ENCODE peak calls at places on chromosomes 16 and 17, in five cellular contexts. H, J, B, M and R are unnamed samples. For H3K4me1, the result is how much of the 10 kb centered on the place peaks cover.

GRCh38 chr17:56034120-56034757 is 119.0 kb upstream of the ANKFN1 start:
- DNase-seq in B (peak), M (no peak), J (no peak), H (no peak), R (no peak)

GRCh38 chr16:66444049-66444481 is 17.0 kb downstream of the BEAN1 start:
- DNase-seq in B (no peak), M (no peak), H (no peak), J (no peak), R (no peak)

GRCh38 chr17:55407641-55408566 is 13.7 kb downstream of the MMD start:
- DNase-seq in J (no peak), H (no peak), B (no peak), M (no peak), R (no peak)

GRCh38 chr16:65497571-65497970 is 375.7 kb upstream of the CDH11 start:
- DNase-seq in B (no peak), H (no peak), J (no peak), M (no peak), R (no peak)

GRCh38 chr17:978110-979093 is 1.2 kb downstream of the NXN start:
- DNase-seq in H (no peak), M (peak), J (peak), B (peak), R (no peak)

GRCh38 chr17:48724241-48725004 is 1.4 kb downstream of the PRAC2 start:
- DNase-seq in B (peak), M (peak), J (peak), H (peak), R (peak)

GRCh38 chr17:73072254-73072962 is 20.1 kb downstream of the SLC39A11 start:
- DNase-seq in M (no peak), B (no peak), J (no peak), H (no peak), R (no peak)

GRCh38 chr16:11391576-11391975 is 46.3 kb downstream of the RMI2 start:
- DNase-seq in B (no peak), H (no peak), J (peak), M (no peak), R (peak)

GRCh38 chr17:10614536-10615155 is 42.5 kb downstream of the MYH3 start:
- DNase-seq in B (peak), H (no peak), M (no peak), J (no peak), R (no peak)

GRCh38 chr17:73363788-73364522 is 52.2 kb upstream of the CDC42EP4 start:
- DNase-seq in H (no peak), J (peak), B (no peak), M (no peak), R (no peak)

GRCh38 chr17:75835315-75835987 is 8.8 kb downstream of the UNC13D start:
- DNase-seq in H (no peak), J (no peak), B (peak), M (no peak), R (no peak)

GRCh38 chr17:2691965-2692780 is 19.4 kb downstream of the CLUH start:
- DNase-seq in H (no peak), M (no peak), J (no peak), B (no peak), R (peak)

GRCh38 chr17:3828151-3828851 is 17.7 kb downstream of the NCBP3 start:
- DNase-seq in M (no peak), J (no peak), H (no peak), B (peak), R (no peak)

GRCh38 chr17:61265397-61265796 is 134.2 kb upstream of the TBX2 start:
- DNase-seq in H (no peak), M (no peak), J (no peak), B (no peak), R (no peak)

GRCh38 chr17:10292057-10292931 is 80.5 kb downstream of the MYH13 start:
- DNase-seq in H (no peak), B (peak), M (peak), J (peak), R (no peak)

GRCh38 chr16:48918520-48919258 is 308.7 kb upstream of the N4BP1 start:
- DNase-seq in M (no peak), B (no peak), H (no peak), J (no peak), R (no peak)

GRCh38 chr17:80498242-80498919 is 22.0 kb upstream of the NPTX1 start:
- DNase-seq in B (peak), J (no peak), M (no peak), H (no peak), R (no peak)

GRCh38 chr17:44872131-44872768 is 24.6 kb downstream of the HIGD1B start:
- DNase-seq in J (no peak), B (no peak), M (peak), H (no peak), R (no peak)

GRCh38 chr16:48318630-48319029 is 66.6 kb downstream of the SIAH1 start:
- DNase-seq in M (no peak), J (no peak), H (peak), B (peak), R (no peak)

GRCh38 chr17:79993390-79994221 is 42.1 kb downstream of the TBC1D16 start:
- DNase-seq in J (peak), M (peak), H (no peak), B (peak), R (peak)

GRCh38 chr17:42674755-42675347 is 1.9 kb downstream of the PLEKHH3 start:
- DNase-seq in J (peak), M (no peak), B (no peak), H (no peak), R (no peak)

GRCh38 chr17:82351713-82352488 is 7.1 kb upstream of the TEX19 start:
- DNase-seq in M (peak), B (peak), H (peak), J (peak), R (peak)
- H3K4me3 ChIP-seq in M (no peak), B (no peak), H (no peak), J (no peak), R (no peak)

DNA sequence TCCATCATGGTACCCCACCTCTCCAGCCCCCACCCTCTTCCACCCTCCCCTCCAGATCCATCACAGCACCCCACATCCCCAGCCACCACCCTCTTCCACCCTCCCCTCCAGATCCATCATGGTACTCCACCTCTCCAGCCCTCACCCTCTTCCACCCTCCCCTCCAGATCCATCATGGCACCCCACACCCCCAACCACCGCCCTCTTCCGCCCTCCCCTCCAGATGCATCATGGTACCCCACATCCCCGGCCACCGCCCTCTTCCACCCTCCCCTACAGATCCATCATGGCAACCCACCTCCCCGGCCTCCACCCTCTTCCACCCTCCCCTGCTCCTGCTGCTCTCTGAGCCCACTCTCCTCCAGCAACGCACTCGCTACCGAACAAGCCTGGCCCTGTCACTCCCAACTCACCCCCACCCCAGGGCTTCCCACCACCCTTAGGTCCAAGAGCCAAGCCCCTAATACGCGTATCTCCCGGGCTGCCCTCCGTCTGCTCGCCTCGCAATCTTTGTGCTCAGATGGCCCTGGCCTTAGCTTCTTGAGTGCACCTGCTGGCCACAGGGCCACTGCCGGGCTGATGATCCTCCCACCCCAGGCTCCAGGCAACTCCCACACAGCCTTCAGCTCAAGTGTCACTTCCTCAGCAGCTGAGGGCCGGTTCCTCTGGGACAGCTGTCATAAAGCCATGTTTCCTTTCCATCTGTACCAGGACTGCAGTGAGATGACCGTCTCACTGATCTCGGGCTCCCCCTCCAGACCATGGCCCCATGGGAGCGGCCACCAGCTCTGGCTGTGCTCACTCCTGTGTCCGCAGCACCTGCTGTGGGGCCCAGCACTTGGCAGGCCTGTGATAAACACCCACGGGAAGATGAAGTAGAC is 25.5 kb downstream of the KDM8 start:
- DNase-seq in B (no peak), J (peak), M (peak), H (no peak), R (peak)
- H3K4me1 ChIP-seq in B (under half), J (under half), M (under half), H (half or more), R (half or more)

GRCh38 chr17:41548844-41549595 is 20.9 kb upstream of the KRT19 start:
- DNase-seq in B (peak), J (peak), M (peak), H (peak), R (peak)
- H3K4me3 ChIP-seq in B (no peak), J (no peak), M (peak), H (no peak), R (no peak)

DNA sequence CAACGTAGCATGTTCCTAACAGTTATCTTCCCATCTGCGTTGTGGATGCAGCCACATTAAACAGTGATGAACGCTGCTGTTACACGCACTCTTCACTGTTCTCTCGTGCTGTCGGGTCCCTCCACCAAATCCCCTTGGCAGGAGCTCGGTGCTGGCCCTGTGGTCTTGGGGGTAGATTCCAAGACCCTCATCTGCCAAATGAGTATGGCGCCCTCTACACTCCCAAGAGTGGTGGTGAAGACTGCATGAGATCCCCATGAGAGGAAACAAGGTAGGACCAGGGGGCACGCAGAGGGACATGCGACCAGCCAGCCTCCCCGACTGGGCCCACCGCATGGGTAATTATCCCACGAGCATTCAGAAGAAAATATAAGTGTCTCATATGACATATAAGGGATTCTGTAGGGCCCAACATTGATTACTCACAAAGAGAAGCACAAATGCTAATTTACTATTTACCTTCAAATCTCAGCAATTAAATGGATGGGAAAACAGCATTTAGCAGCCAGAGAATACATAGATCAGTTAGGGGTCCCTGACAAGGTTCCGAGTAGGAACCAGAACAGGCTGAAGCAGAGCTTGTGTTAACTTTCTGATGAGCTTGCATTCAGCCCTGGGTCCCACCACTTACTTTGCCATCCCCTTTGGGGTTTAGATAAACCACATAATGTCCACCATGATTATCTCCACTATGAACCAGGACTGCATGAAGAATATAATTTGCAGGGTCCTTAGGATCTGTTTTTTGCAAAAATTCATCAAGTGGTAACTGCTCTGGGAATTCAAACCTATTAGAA is 23.8 kb downstream of the LITAFD start:
- DNase-seq in B (no peak), J (no peak), H (no peak), M (no peak), R (no peak)
- H3K4me1 ChIP-seq in B (under half), J (under half), H (under half), M (under half), R (under half)

DNA sequence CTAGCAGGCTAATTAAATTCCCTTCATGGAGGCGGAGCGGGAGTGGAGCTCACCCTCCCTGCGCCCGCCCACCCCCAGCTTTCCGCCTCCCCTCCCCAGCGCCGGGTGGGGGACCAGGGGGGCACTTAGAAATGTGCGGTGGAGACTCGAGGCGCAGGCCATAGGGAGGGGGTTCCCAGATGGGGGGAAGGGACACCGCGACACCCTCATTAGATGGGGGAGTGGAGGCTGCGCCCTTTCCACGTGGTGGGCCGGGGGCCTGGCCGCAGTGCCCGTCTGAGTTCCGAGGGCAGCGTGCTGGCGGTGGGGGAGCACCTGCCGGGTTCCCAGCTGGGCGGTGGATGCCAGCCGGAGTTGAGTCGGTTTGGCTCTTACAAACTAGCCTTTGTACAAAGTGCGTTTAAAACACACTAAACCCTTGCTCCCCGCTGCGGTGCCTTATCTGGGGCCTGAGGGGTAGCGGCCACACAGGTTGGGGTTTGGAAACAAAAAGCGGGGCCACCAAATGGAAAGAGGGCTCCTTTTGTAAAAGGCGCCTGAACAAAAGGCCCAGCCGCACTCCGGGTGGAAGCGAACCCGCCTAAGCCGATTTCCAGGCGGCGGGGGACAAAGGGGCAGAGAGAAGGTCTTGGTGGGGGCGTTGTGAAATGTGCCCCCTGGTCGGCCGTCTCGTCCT is 1.4 kb downstream of the GSE1 start:
- DNase-seq in J (peak), M (no peak), B (no peak), H (no peak), R (no peak)
- H3K4me3 ChIP-seq in J (peak), M (peak), B (no peak), H (no peak), R (peak)

GRCh38 chr16:89096768-89097527 is 3.3 kb downstream of the ACSF3 start:
- DNase-seq in H (peak), J (no peak), B (no peak), M (no peak), R (no peak)
- H3K4me1 ChIP-seq in H (half or more), J (under half), B (under half), M (under half), R (half or more)

GRCh38 chr16:2691491-2692248 is 9.3 kb downstream of the KCTD5 start:
- DNase-seq in M (peak), J (peak), H (no peak), B (no peak), R (no peak)
- H3K4me3 ChIP-seq in M (peak), J (no peak), H (no peak), B (no peak), R (no peak)

GRCh38 chr17:40307691-40308289 is 1.2 kb upstream of the RARA start:
- DNase-seq in B (peak), H (no peak), M (no peak), J (no peak), R (peak)
- H3K4me1 ChIP-seq in B (half or more), H (half or more), M (half or more), J (under half), R (half or more)

DNA sequence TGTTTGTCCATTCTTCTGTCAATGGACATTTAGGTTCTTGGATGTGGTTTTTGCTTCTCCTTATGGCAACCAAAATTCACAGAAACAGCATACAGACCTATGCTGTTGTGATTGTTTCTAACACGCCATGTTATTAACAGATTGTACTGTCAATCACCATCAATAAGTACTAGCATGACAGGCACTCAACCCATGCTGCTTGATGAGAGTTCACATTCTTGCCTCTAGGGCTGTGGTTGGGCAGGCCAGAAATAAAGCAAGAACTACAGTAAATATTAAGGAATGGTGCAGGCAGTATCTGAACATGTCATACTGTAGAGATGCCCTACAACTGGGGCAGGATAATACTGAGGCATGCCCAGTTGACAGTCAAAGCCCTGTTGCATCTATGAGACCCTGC is 171.2 kb upstream of the ZFHX3 start:
- DNase-seq in B (no peak), J (no peak), H (no peak), M (no peak), R (no peak)
- H3K4me3 ChIP-seq in B (no peak), J (no peak), H (no peak), M (no peak), R (no peak)

GRCh38 chr17:36089888-36090836 is at the start of gene CCL3:
- DNase-seq in M (no peak), B (no peak), H (no peak), J (no peak), R (no peak)

GRCh38 chr17:36094746-36095145 is 4.8 kb upstream of the CCL3 start:
- DNase-seq in B (no peak), M (no peak), H (no peak), J (no peak), R (no peak)

GRCh38 chr17:36088559-36089376 is 1.2 kb downstream of the CCL3 start:
- DNase-seq in M (no peak), J (no peak), H (no peak), B (no peak), R (no peak)

GRCh38 chr17:36094232-36094631 is 4.3 kb upstream of the CCL3 start:
- DNase-seq in M (no peak), H (no peak), J (no peak), B (no peak), R (no peak)

DNA sequence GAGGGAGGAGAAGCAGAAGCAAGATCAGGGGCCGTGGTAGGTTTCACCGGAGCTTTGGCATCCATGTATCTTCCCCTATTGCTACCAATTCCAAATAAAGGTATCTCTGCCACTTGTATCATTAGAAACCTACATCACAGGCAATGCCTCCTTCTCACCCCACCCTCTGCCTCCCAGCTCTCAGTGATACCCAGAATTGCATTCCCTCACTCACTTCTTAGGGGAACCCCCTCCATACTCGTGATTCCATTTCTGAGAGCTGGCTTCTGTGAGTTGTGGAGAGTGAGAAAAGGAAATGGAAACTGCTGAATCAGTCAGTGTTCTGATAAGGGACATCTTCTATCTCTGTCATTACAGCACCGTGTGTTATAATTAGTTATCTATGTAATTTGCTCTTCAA is 2.3 kb upstream of the CCL3 start:
- DNase-seq in J (no peak), H (no peak), B (no peak), M (no peak), R (no peak)
- H3K4me1 ChIP-seq in J (under half), H (under half), B (under half), M (under half), R (under half)